ENCODE peak calls at places on chromosomes 7 and 10, in eight cellular contexts. One of them, this sample, is unnamed.

GRCh38 chr10:23540401-23540800 is 101.5 kb downstream of the OTUD1 start:
- DNase-seq in activated T-helper 1 cell treated with anti-CD3 and anti-CD28 coated beads, Interleukin-2, amount 50 U/mL, for 16 hours: no peak
- DNase-seq in left cardiac atrium: no peak
- DNase-seq in hypothalamus: no peak
- DNase-seq in ureter: no peak
- DNase-seq in GM13977: no peak
- DNase-seq in coronary artery: no peak
- DNase-seq in Ammon's horn: peak
- DNase-seq in this sample: no peak

GRCh38 chr7:24942226-24942625 is 37.8 kb downstream of the OSBPL3 start:
- DNase-seq in activated T-helper 1 cell treated with anti-CD3 and anti-CD28 coated beads, Interleukin-2, amount 50 U/mL, for 16 hours: no peak
- DNase-seq in left cardiac atrium: no peak
- DNase-seq in hypothalamus: no peak
- DNase-seq in ureter: no peak
- DNase-seq in GM13977: no peak
- DNase-seq in coronary artery: no peak
- DNase-seq in Ammon's horn: no peak
- DNase-seq in this sample: no peak

GRCh38 chr10:35638116-35638515 is 4.0 kb downstream of the FZD8 start:
- DNase-seq in activated T-helper 1 cell treated with anti-CD3 and anti-CD28 coated beads, Interleukin-2, amount 50 U/mL, for 16 hours: no peak
- DNase-seq in left cardiac atrium: no peak
- DNase-seq in hypothalamus: no peak
- DNase-seq in ureter: no peak
- DNase-seq in GM13977: no peak
- DNase-seq in coronary artery: no peak
- DNase-seq in Ammon's horn: no peak
- DNase-seq in this sample: no peak

GRCh38 chr7:2701832-2702593 is 14.0 kb downstream of the AMZ1 start:
- DNase-seq in activated T-helper 1 cell treated with anti-CD3 and anti-CD28 coated beads, Interleukin-2, amount 50 U/mL, for 16 hours: no peak
- DNase-seq in left cardiac atrium: peak
- DNase-seq in hypothalamus: peak
- DNase-seq in ureter: no peak
- DNase-seq in GM13977: no peak
- DNase-seq in coronary artery: peak
- DNase-seq in Ammon's horn: peak
- DNase-seq in this sample: peak

GRCh38 chr7:13933536-13933935 is 55.9 kb downstream of the ETV1 start:
- DNase-seq in activated T-helper 1 cell treated with anti-CD3 and anti-CD28 coated beads, Interleukin-2, amount 50 U/mL, for 16 hours: no peak
- DNase-seq in left cardiac atrium: no peak
- DNase-seq in hypothalamus: no peak
- DNase-seq in ureter: no peak
- DNase-seq in GM13977: no peak
- DNase-seq in coronary artery: no peak
- DNase-seq in Ammon's horn: no peak
- DNase-seq in this sample: no peak

GRCh38 chr7:1704326-1705241 is 34.5 kb downstream of the ELFN1 start:
- DNase-seq in activated T-helper 1 cell treated with anti-CD3 and anti-CD28 coated beads, Interleukin-2, amount 50 U/mL, for 16 hours: no peak
- DNase-seq in left cardiac atrium: peak
- DNase-seq in hypothalamus: no peak
- DNase-seq in ureter: peak
- DNase-seq in GM13977: no peak
- DNase-seq in coronary artery: peak
- DNase-seq in Ammon's horn: no peak
- DNase-seq in this sample: no peak

GRCh38 chr10:120514035-120514620 is 57.1 kb downstream of the PLPP4 start:
- DNase-seq in activated T-helper 1 cell treated with anti-CD3 and anti-CD28 coated beads, Interleukin-2, amount 50 U/mL, for 16 hours: no peak
- DNase-seq in left cardiac atrium: peak
- DNase-seq in hypothalamus: no peak
- DNase-seq in ureter: no peak
- DNase-seq in GM13977: no peak
- DNase-seq in coronary artery: no peak
- DNase-seq in Ammon's horn: no peak
- DNase-seq in this sample: no peak

GRCh38 chr7:78395298-78396120 is 596.9 kb downstream of the PHTF2 start:
- DNase-seq in activated T-helper 1 cell treated with anti-CD3 and anti-CD28 coated beads, Interleukin-2, amount 50 U/mL, for 16 hours: no peak
- DNase-seq in left cardiac atrium: no peak
- DNase-seq in hypothalamus: no peak
- DNase-seq in ureter: no peak
- DNase-seq in GM13977: no peak
- DNase-seq in coronary artery: no peak
- DNase-seq in Ammon's horn: no peak
- DNase-seq in this sample: no peak

GRCh38 chr10:86759073-86759672 is 2.8 kb downstream of the BMPR1A start:
- DNase-seq in activated T-helper 1 cell treated with anti-CD3 and anti-CD28 coated beads, Interleukin-2, amount 50 U/mL, for 16 hours: no peak
- DNase-seq in left cardiac atrium: no peak
- DNase-seq in hypothalamus: no peak
- DNase-seq in ureter: no peak
- DNase-seq in GM13977: no peak
- DNase-seq in coronary artery: no peak
- DNase-seq in Ammon's horn: no peak
- DNase-seq in this sample: no peak

GRCh38 chr7:150451097-150451793 is 815 bp downstream of the GIMAP8 start:
- DNase-seq in activated T-helper 1 cell treated with anti-CD3 and anti-CD28 coated beads, Interleukin-2, amount 50 U/mL, for 16 hours: peak
- DNase-seq in left cardiac atrium: peak
- DNase-seq in hypothalamus: no peak
- DNase-seq in ureter: no peak
- DNase-seq in GM13977: peak
- DNase-seq in coronary artery: no peak
- DNase-seq in Ammon's horn: peak
- DNase-seq in this sample: no peak

GRCh38 chr7:144026203-144026883 is 22.4 kb upstream of the OR2A5 start:
- DNase-seq in activated T-helper 1 cell treated with anti-CD3 and anti-CD28 coated beads, Interleukin-2, amount 50 U/mL, for 16 hours: no peak
- DNase-seq in left cardiac atrium: no peak
- DNase-seq in hypothalamus: no peak
- DNase-seq in ureter: no peak
- DNase-seq in GM13977: no peak
- DNase-seq in coronary artery: no peak
- DNase-seq in Ammon's horn: no peak
- DNase-seq in this sample: no peak

GRCh38 chr10:66928000-66928770 is 2.3 kb downstream of the LRRTM3 start:
- DNase-seq in activated T-helper 1 cell treated with anti-CD3 and anti-CD28 coated beads, Interleukin-2, amount 50 U/mL, for 16 hours: no peak
- DNase-seq in left cardiac atrium: peak
- DNase-seq in hypothalamus: peak
- DNase-seq in ureter: no peak
- DNase-seq in GM13977: no peak
- DNase-seq in coronary artery: no peak
- DNase-seq in Ammon's horn: peak
- DNase-seq in this sample: no peak

GRCh38 chr10:82581940-82582339 is 706.9 kb downstream of the NRG3 start:
- DNase-seq in activated T-helper 1 cell treated with anti-CD3 and anti-CD28 coated beads, Interleukin-2, amount 50 U/mL, for 16 hours: no peak
- DNase-seq in left cardiac atrium: no peak
- DNase-seq in hypothalamus: no peak
- DNase-seq in ureter: no peak
- DNase-seq in GM13977: no peak
- DNase-seq in coronary artery: no peak
- DNase-seq in Ammon's horn: no peak
- DNase-seq in this sample: no peak

GRCh38 chr10:108303149-108303548 is 1138.6 kb upstream of the SORCS1 start:
- DNase-seq in activated T-helper 1 cell treated with anti-CD3 and anti-CD28 coated beads, Interleukin-2, amount 50 U/mL, for 16 hours: no peak
- DNase-seq in left cardiac atrium: no peak
- DNase-seq in hypothalamus: no peak
- DNase-seq in ureter: no peak
- DNase-seq in GM13977: no peak
- DNase-seq in coronary artery: no peak
- DNase-seq in Ammon's horn: no peak
- DNase-seq in this sample: no peak

GRCh38 chr10:125003146-125003900 is 61.4 kb downstream of the ZRANB1 start:
- DNase-seq in activated T-helper 1 cell treated with anti-CD3 and anti-CD28 coated beads, Interleukin-2, amount 50 U/mL, for 16 hours: no peak
- DNase-seq in left cardiac atrium: no peak
- DNase-seq in hypothalamus: no peak
- DNase-seq in ureter: no peak
- DNase-seq in GM13977: no peak
- DNase-seq in coronary artery: peak
- DNase-seq in Ammon's horn: no peak
- DNase-seq in this sample: no peak

GRCh38 chr10:117138838-117139580 is 939 bp upstream of the VAX1 start:
- DNase-seq in activated T-helper 1 cell treated with anti-CD3 and anti-CD28 coated beads, Interleukin-2, amount 50 U/mL, for 16 hours: no peak
- DNase-seq in left cardiac atrium: no peak
- DNase-seq in hypothalamus: no peak
- DNase-seq in ureter: no peak
- DNase-seq in GM13977: no peak
- DNase-seq in coronary artery: no peak
- DNase-seq in Ammon's horn: no peak
- DNase-seq in this sample: no peak

GRCh38 chr10:79241990-79242619 is 105.2 kb upstream of the PPIF start:
- DNase-seq in activated T-helper 1 cell treated with anti-CD3 and anti-CD28 coated beads, Interleukin-2, amount 50 U/mL, for 16 hours: no peak
- DNase-seq in left cardiac atrium: peak
- DNase-seq in hypothalamus: peak
- DNase-seq in ureter: peak
- DNase-seq in GM13977: peak
- DNase-seq in coronary artery: no peak
- DNase-seq in Ammon's horn: no peak
- DNase-seq in this sample: peak

GRCh38 chr10:18583575-18584270 is 67.7 kb downstream of the NSUN6 start:
- DNase-seq in activated T-helper 1 cell treated with anti-CD3 and anti-CD28 coated beads, Interleukin-2, amount 50 U/mL, for 16 hours: no peak
- DNase-seq in left cardiac atrium: no peak
- DNase-seq in hypothalamus: no peak
- DNase-seq in ureter: no peak
- DNase-seq in GM13977: no peak
- DNase-seq in coronary artery: no peak
- DNase-seq in Ammon's horn: no peak
- DNase-seq in this sample: no peak

GRCh38 chr10:182441-183201 is 47.4 kb downstream of the ZMYND11 start:
- DNase-seq in activated T-helper 1 cell treated with anti-CD3 and anti-CD28 coated beads, Interleukin-2, amount 50 U/mL, for 16 hours: no peak
- DNase-seq in left cardiac atrium: no peak
- DNase-seq in hypothalamus: no peak
- DNase-seq in ureter: no peak
- DNase-seq in GM13977: peak
- DNase-seq in coronary artery: no peak
- DNase-seq in Ammon's horn: no peak
- DNase-seq in this sample: no peak

GRCh38 chr10:119596537-119597404 is at the start of gene TIAL1:
- DNase-seq in activated T-helper 1 cell treated with anti-CD3 and anti-CD28 coated beads, Interleukin-2, amount 50 U/mL, for 16 hours: peak
- DNase-seq in left cardiac atrium: peak
- DNase-seq in hypothalamus: peak
- DNase-seq in ureter: peak
- DNase-seq in GM13977: peak
- DNase-seq in coronary artery: peak
- DNase-seq in Ammon's horn: peak
- DNase-seq in this sample: peak

GRCh38 chr10:131269776-131270460 is 41.6 kb downstream of the TCERG1L start:
- DNase-seq in activated T-helper 1 cell treated with anti-CD3 and anti-CD28 coated beads, Interleukin-2, amount 50 U/mL, for 16 hours: no peak
- DNase-seq in left cardiac atrium: no peak
- DNase-seq in hypothalamus: no peak
- DNase-seq in ureter: no peak
- DNase-seq in GM13977: no peak
- DNase-seq in coronary artery: peak
- DNase-seq in Ammon's horn: peak
- DNase-seq in this sample: no peak

GRCh38 chr7:122546496-122546895 is 152.4 kb downstream of the RNF133 start:
- DNase-seq in activated T-helper 1 cell treated with anti-CD3 and anti-CD28 coated beads, Interleukin-2, amount 50 U/mL, for 16 hours: no peak
- DNase-seq in left cardiac atrium: no peak
- DNase-seq in hypothalamus: no peak
- DNase-seq in ureter: no peak
- DNase-seq in GM13977: no peak
- DNase-seq in coronary artery: no peak
- DNase-seq in Ammon's horn: peak
- DNase-seq in this sample: no peak

GRCh38 chr10:130771491-130771890 is 540.0 kb downstream of the TCERG1L start:
- DNase-seq in activated T-helper 1 cell treated with anti-CD3 and anti-CD28 coated beads, Interleukin-2, amount 50 U/mL, for 16 hours: no peak
- DNase-seq in left cardiac atrium: no peak
- DNase-seq in hypothalamus: no peak
- DNase-seq in ureter: no peak
- DNase-seq in GM13977: no peak
- DNase-seq in coronary artery: no peak
- DNase-seq in Ammon's horn: no peak
- DNase-seq in this sample: no peak

GRCh38 chr7:23473848-23474097 is 3.5 kb upstream of the IGF2BP3 start:
- DNase-seq in activated T-helper 1 cell treated with anti-CD3 and anti-CD28 coated beads, Interleukin-2, amount 50 U/mL, for 16 hours: no peak
- DNase-seq in left cardiac atrium: no peak
- DNase-seq in hypothalamus: no peak
- DNase-seq in ureter: no peak
- DNase-seq in GM13977: no peak
- DNase-seq in coronary artery: no peak
- DNase-seq in Ammon's horn: no peak
- DNase-seq in this sample: no peak